ENCODE peak calls at places on chromosomes 16 and 17, in nine cellular contexts. S, Z, M, T, J, K, E, L and X are unnamed samples.

GRCh38 chr17:38707678-38708351 is 2.7 kb downstream of the MLLT6 start:
- DNase-seq in S (no peak), Z (no peak), M (no peak), T (no peak), J (no peak), K (no peak), E (no peak), L (no peak), X (no peak)

GRCh38 chr17:77610518-77610893 is 348.0 kb upstream of the TNRC6C start:
- DNase-seq in S (no peak), Z (no peak), M (no peak), T (no peak), J (no peak), K (no peak), E (no peak), L (no peak), X (no peak)

GRCh38 chr17:50161023-50161910 is 4.5 kb upstream of the SGCA start:
- DNase-seq in S (peak; percentile 94), Z (peak; percentile 94), M (peak; percentile 90), T (peak; percentile 94), J (peak; percentile 79), K (peak; percentile 92), E (peak; percentile 94), L (peak; percentile 95), X (peak; percentile 92)

GRCh38 chr17:62750502-62751349 is 57.4 kb downstream of the MARCHF10 start:
- DNase-seq in S (no peak), Z (no peak), M (no peak), T (no peak), J (no peak), K (no peak), E (no peak), L (no peak), X (no peak)

GRCh38 chr17:82242977-82243647 is 14.3 kb downstream of the SLC16A3 start:
- DNase-seq in S (peak; percentile 65), Z (peak; percentile 69), M (peak; percentile 82), T (peak; percentile 81), J (no peak), K (peak; percentile 80), E (peak; percentile 88), L (peak; percentile 92), X (peak; percentile 93)

GRCh38 chr16:54547052-54547451 is 260.5 kb upstream of the IRX3 start:
- DNase-seq in S (no peak), Z (no peak), M (no peak), T (no peak), J (no peak), K (no peak), E (no peak), L (no peak), X (no peak)

GRCh38 chr17:82865274-82865673 is 25.5 kb upstream of the ZNF750 start:
- DNase-seq in S (no peak), Z (no peak), M (no peak), T (no peak), J (no peak), K (no peak), E (no peak), L (no peak), X (no peak)

GRCh38 chr17:61815863-61816523 is 47.3 kb downstream of the BRIP1 start:
- DNase-seq in S (no peak), Z (no peak), M (no peak), T (no peak), J (no peak), K (no peak), E (no peak), L (no peak), X (no peak)

GRCh38 chr17:75557075-75557851 is 30.3 kb upstream of the MYO15B start:
- DNase-seq in S (peak; percentile 81), Z (no peak), M (no peak), T (no peak), J (no peak), K (peak; percentile 84), E (peak; percentile 95), L (peak; percentile 87), X (peak; percentile 80)

GRCh38 chr16:85485379-85485778 is 127.7 kb upstream of the GSE1 start:
- DNase-seq in S (no peak), Z (no peak), M (no peak), T (no peak), J (no peak), K (no peak), E (no peak), L (no peak), X (no peak)

GRCh38 chr16:11627822-11628457 is 40.3 kb upstream of the SNN start:
- DNase-seq in S (no peak), Z (no peak), M (no peak), T (no peak), J (no peak), K (no peak), E (peak; percentile 58), L (no peak), X (no peak)

GRCh38 chr17:8223356-8224063 is 13.1 kb upstream of the AURKB start:
- DNase-seq in S (peak; percentile 74), Z (peak; percentile 74), M (peak; percentile 69), T (peak; percentile 64), J (no peak), K (peak; percentile 70), E (peak; percentile 67), L (peak; percentile 84), X (peak; percentile 71)

GRCh38 chr16:46789499-46790414 is 41.2 kb downstream of the C16orf87 start:
- DNase-seq in S (peak; percentile 83), Z (peak; percentile 85), M (peak; percentile 61), T (peak; percentile 86), J (peak; percentile 19), K (peak; percentile 89), E (peak; percentile 82), L (peak; percentile 91), X (peak; percentile 84)

GRCh38 chr17:58525239-58525638 is 10.8 kb upstream of the MTMR4 start:
- DNase-seq in S (peak; percentile 33), Z (no peak), M (peak; percentile 65), T (peak; percentile 72), J (peak; percentile 31), K (no peak), E (no peak), L (no peak), X (no peak)

GRCh38 chr17:58527949-58528348 is 13.5 kb upstream of the MTMR4 start:
- DNase-seq in S (no peak), Z (no peak), M (no peak), T (no peak), J (no peak), K (no peak), E (no peak), L (no peak), X (peak; percentile 76)

GRCh38 chr17:58529275-58529674 is 14.8 kb upstream of the MTMR4 start:
- DNase-seq in S (no peak), Z (no peak), M (no peak), T (no peak), J (no peak), K (no peak), E (no peak), L (no peak), X (peak; percentile 68)

GRCh38 chr17:58528443-58528842 is 14.0 kb upstream of the MTMR4 start:
- DNase-seq in S (no peak), Z (no peak), M (no peak), T (no peak), J (no peak), K (no peak), E (no peak), L (no peak), X (no peak)

DNA sequence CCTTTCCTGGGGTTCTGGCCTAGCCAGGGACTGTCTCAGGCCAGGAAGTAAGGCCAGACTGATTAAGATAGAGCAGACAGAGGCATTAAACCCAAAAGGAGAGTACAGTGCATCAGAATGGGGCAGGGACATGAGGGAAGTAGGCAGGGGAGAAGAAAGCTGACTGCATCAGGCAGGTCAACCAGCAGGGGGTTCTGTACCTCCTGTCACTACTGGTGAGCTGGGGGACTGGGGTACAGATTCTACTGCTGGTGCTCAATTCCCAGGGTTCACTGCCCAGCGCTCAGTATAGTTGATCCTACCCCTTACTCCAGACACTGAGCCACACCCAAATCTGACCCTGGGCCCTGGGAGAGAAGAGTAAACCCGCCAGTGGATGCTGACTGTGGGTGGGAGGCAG is 12.9 kb upstream of the MTMR4 start:
- DNase-seq in S (no peak), Z (no peak), M (no peak), T (no peak), J (no peak), K (no peak), E (no peak), L (no peak), X (no peak)
- TF ChIP-seq CTCF in S (no peak), Z (no peak), M (no peak), T (no peak), J (no peak), K (no peak), E (no peak), L (peak; percentile 11), X (no peak)

GRCh38 chr16:69443809-69444611 is 19.6 kb downstream of the CYB5B start:
- DNase-seq in S (peak; percentile 27), Z (peak; percentile 29), M (no peak), T (no peak), J (no peak), K (no peak), E (no peak), L (no peak), X (no peak)
- H3K36me3 ChIP-seq in S (no peaks in the 10 kb centered on the region), Z (no peaks in the 10 kb centered on the region), M (peaks cover 20% of the 10 kb centered on the region), T (no peaks in the 10 kb centered on the region), J (no peaks in the 10 kb centered on the region), K (no peaks in the 10 kb centered on the region), E (peaks cover 13% of the 10 kb centered on the region), L (peaks cover 15% of the 10 kb centered on the region), X (no peaks in the 10 kb centered on the region)

DNA sequence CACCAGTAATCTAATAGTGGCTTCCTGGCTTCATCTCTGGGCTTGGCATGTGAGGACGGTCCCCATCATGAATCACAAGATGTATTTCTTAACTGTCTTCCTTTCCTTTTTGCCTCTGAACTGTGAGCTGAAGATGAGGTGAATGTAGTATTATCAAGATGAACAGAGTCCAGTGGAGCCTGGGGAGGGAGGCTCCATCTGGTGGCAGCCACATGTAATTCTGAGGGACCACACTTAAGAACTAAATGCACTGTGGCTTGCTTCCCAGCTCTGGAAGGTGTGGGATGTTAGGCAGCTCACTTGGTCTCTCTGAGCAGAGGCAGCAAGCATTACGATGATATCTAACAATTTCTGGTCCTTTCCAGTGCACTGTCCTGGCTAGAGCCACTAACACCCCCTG is 354.9 kb upstream of the ASIC2 start:
- DNase-seq in S (no peak), Z (no peak), M (no peak), T (no peak), J (no peak), K (no peak), E (no peak), L (no peak), X (peak; percentile 27)
- TF ChIP-seq CTCF in S (no peak), Z (peak; percentile 50), M (peak; percentile 57), T (peak; percentile 45), J (peak; percentile 56), K (no peak), E (no peak), L (peak; percentile 51), X (peak; percentile 30)

GRCh38 chr16:1639840-1640239 is 27.7 kb downstream of the CRAMP1 start:
- DNase-seq in S (no peak), Z (no peak), M (no peak), T (no peak), J (no peak), K (no peak), E (no peak), L (no peak), X (no peak)
- H3K36me3 ChIP-seq in S (peaks cover 52% of the 10 kb centered on the region), Z (peaks cover 14% of the 10 kb centered on the region), M (peaks cover 90% of the 10 kb centered on the region), T (peaks cover 7% of the 10 kb centered on the region), J (peaks cover 58% of the 10 kb centered on the region), K (no peaks in the 10 kb centered on the region), E (peaks cover 97% of the 10 kb centered on the region), L (peaks cover 83% of the 10 kb centered on the region), X (no peaks in the 10 kb centered on the region)